ENCODE peak calls at places on chromosomes 7 and 10, in seven cellular contexts. M is endothelial cell; K is AG08396; S is GM04504; A is iPS DF 6.9; Y is stimulated activated CD4-positive, alpha-beta T cell treated with anti-CD3 and anti-CD28 coated beads, Interleukin-1b, Interleukin-23, amount 100 ng/mL, for 1 hour; U is HT1080. L is an unnamed sample.

GRCh38 chr7:20595971-20596370 is 19.5 kb upstream of the ABCB5 start:
- DNase-seq in M (no peak), K (no peak), S (no peak), A (no peak), Y (no peak), U (no peak), L (no peak)

GRCh38 chr7:148726385-148726784 is 27.7 kb downstream of the CUL1 start:
- DNase-seq in M (no peak), K (no peak), S (no peak), A (no peak), Y (no peak), U (no peak), L (no peak)

GRCh38 chr7:94396044-94396443 is 1.3 kb downstream of the COL1A2 start:
- DNase-seq in M (no peak), K (peak), S (no peak), A (no peak), Y (no peak), U (no peak), L (no peak)

GRCh38 chr7:1713502-1714484 is 43.7 kb downstream of the ELFN1 start:
- DNase-seq in M (peak), K (no peak), S (no peak), A (no peak), Y (no peak), U (no peak), L (no peak)

GRCh38 chr7:157090485-157091165 is 48.1 kb upstream of the UBE3C start:
- DNase-seq in M (no peak), K (peak), S (no peak), A (no peak), Y (no peak), U (no peak), L (no peak)

GRCh38 chr10:68212721-68213352 is 19.1 kb downstream of the ATOH7 start:
- DNase-seq in M (no peak), K (peak), S (peak), A (no peak), Y (no peak), U (peak), L (no peak)

GRCh38 chr10:31749293-31749692 is 179.3 kb downstream of the ARHGAP12 start:
- DNase-seq in M (no peak), K (peak), S (no peak), A (no peak), Y (no peak), U (no peak), L (peak)

GRCh38 chr10:93542358-93542791 is 24.1 kb upstream of the FFAR4 start:
- DNase-seq in M (peak), K (no peak), S (no peak), A (no peak), Y (no peak), U (peak), L (no peak)

GRCh38 chr10:131641231-131641630 is 259.6 kb upstream of the PPP2R2D start:
- DNase-seq in M (no peak), K (no peak), S (no peak), A (no peak), Y (no peak), U (no peak), L (no peak)

GRCh38 chr10:86070278-86070677 is 296.3 kb downstream of the GRID1 start:
- DNase-seq in M (no peak), K (no peak), S (no peak), A (no peak), Y (no peak), U (no peak), L (no peak)

GRCh38 chr10:100333821-100334469 is 3.9 kb upstream of the PKD2L1 start:
- DNase-seq in M (no peak), K (no peak), S (no peak), A (no peak), Y (no peak), U (no peak), L (peak)

GRCh38 chr10:89207801-89208551 is 859 bp upstream of the CH25H start:
- DNase-seq in M (peak), K (peak), S (no peak), A (no peak), Y (no peak), U (no peak), L (no peak)

GRCh38 chr7:135859548-135859947 is 110.9 kb upstream of the FAM180A start:
- DNase-seq in M (no peak), K (no peak), S (peak), A (no peak), Y (no peak), U (peak), L (no peak)

L was measured in skeletal muscle cell.